ENCODE peak calls at places on chromosomes 16 and 17, in ten cellular contexts. One of them, this sample, is unnamed.

GRCh38 chr17:69501591-69502468 is 87.3 kb downstream of the MAP2K6 start:
- DNase-seq in fibroblast of villous mesenchyme: peak; percentile 83
- DNase-seq in right lobe of liver: peak; percentile 49
- DNase-seq in left ventricle myocardium superior: no peak
- DNase-seq in M059J: peak; percentile 2
- DNase-seq in SK-MEL-5: no peak
- DNase-seq in hypothalamus: peak; percentile 29
- DNase-seq in GM03348: peak; percentile 37
- DNase-seq in fibroblast of the aortic adventitia: peak; percentile 75
- DNase-seq in effector memory CD4-positive, alpha-beta T cell: no peak
- DNase-seq in this sample: no peak

GRCh38 chr16:17138801-17139200 is 332.0 kb downstream of the XYLT1 start:
- DNase-seq in fibroblast of villous mesenchyme: no peak
- DNase-seq in right lobe of liver: no peak
- DNase-seq in left ventricle myocardium superior: no peak
- DNase-seq in M059J: no peak
- DNase-seq in SK-MEL-5: no peak
- DNase-seq in hypothalamus: no peak
- DNase-seq in GM03348: peak; percentile 29
- DNase-seq in fibroblast of the aortic adventitia: peak; percentile 11
- DNase-seq in effector memory CD4-positive, alpha-beta T cell: no peak
- DNase-seq in this sample: no peak

GRCh38 chr17:61970030-61970429 is 42.2 kb upstream of the INTS2 start:
- DNase-seq in fibroblast of villous mesenchyme: no peak
- DNase-seq in right lobe of liver: no peak
- DNase-seq in left ventricle myocardium superior: no peak
- DNase-seq in M059J: no peak
- DNase-seq in SK-MEL-5: no peak
- DNase-seq in hypothalamus: no peak
- DNase-seq in GM03348: no peak
- DNase-seq in fibroblast of the aortic adventitia: no peak
- DNase-seq in effector memory CD4-positive, alpha-beta T cell: no peak
- DNase-seq in this sample: no peak

GRCh38 chr17:11944587-11944986 is 52.7 kb downstream of the ZNF18 start:
- DNase-seq in fibroblast of villous mesenchyme: peak; percentile 3
- DNase-seq in right lobe of liver: no peak
- DNase-seq in left ventricle myocardium superior: no peak
- DNase-seq in M059J: peak; percentile 47
- DNase-seq in SK-MEL-5: no peak
- DNase-seq in hypothalamus: no peak
- DNase-seq in GM03348: no peak
- DNase-seq in fibroblast of the aortic adventitia: no peak
- DNase-seq in effector memory CD4-positive, alpha-beta T cell: no peak
- DNase-seq in this sample: no peak

GRCh38 chr16:30444231-30445148 is 1.2 kb downstream of the SEPHS2 start:
- DNase-seq in fibroblast of villous mesenchyme: no peak
- DNase-seq in right lobe of liver: no peak
- DNase-seq in left ventricle myocardium superior: no peak
- DNase-seq in M059J: no peak
- DNase-seq in SK-MEL-5: no peak
- DNase-seq in hypothalamus: no peak
- DNase-seq in GM03348: no peak
- DNase-seq in fibroblast of the aortic adventitia: no peak
- DNase-seq in effector memory CD4-positive, alpha-beta T cell: no peak
- DNase-seq in this sample: no peak

GRCh38 chr16:65295527-65295926 is 173.7 kb upstream of the CDH11 start:
- DNase-seq in fibroblast of villous mesenchyme: no peak
- DNase-seq in right lobe of liver: no peak
- DNase-seq in left ventricle myocardium superior: no peak
- DNase-seq in M059J: no peak
- DNase-seq in SK-MEL-5: no peak
- DNase-seq in hypothalamus: no peak
- DNase-seq in GM03348: no peak
- DNase-seq in fibroblast of the aortic adventitia: no peak
- DNase-seq in effector memory CD4-positive, alpha-beta T cell: no peak
- DNase-seq in this sample: no peak

GRCh38 chr16:50699345-50700159 is 6.1 kb downstream of the NOD2 start:
- DNase-seq in fibroblast of villous mesenchyme: peak; percentile 34
- DNase-seq in right lobe of liver: peak; percentile 81
- DNase-seq in left ventricle myocardium superior: no peak
- DNase-seq in M059J: peak; percentile 65
- DNase-seq in SK-MEL-5: no peak
- DNase-seq in hypothalamus: no peak
- DNase-seq in GM03348: no peak
- DNase-seq in fibroblast of the aortic adventitia: no peak
- DNase-seq in effector memory CD4-positive, alpha-beta T cell: peak; percentile 33
- DNase-seq in this sample: no peak

GRCh38 chr17:45345554-45346254 is 28.9 kb upstream of the MAP3K14 start:
- DNase-seq in fibroblast of villous mesenchyme: peak; percentile 99
- DNase-seq in right lobe of liver: no peak
- DNase-seq in left ventricle myocardium superior: no peak
- DNase-seq in M059J: peak; percentile 77
- DNase-seq in SK-MEL-5: no peak
- DNase-seq in hypothalamus: no peak
- DNase-seq in GM03348: peak; percentile 78
- DNase-seq in fibroblast of the aortic adventitia: peak; percentile 97
- DNase-seq in effector memory CD4-positive, alpha-beta T cell: no peak
- DNase-seq in this sample: peak; percentile 97

GRCh38 chr17:50514936-50515702 is 6.9 kb downstream of the MYCBPAP start:
- DNase-seq in fibroblast of villous mesenchyme: peak; percentile 39
- DNase-seq in right lobe of liver: peak; percentile 92
- DNase-seq in left ventricle myocardium superior: peak; percentile 64
- DNase-seq in M059J: no peak
- DNase-seq in SK-MEL-5: no peak
- DNase-seq in hypothalamus: no peak
- DNase-seq in GM03348: peak; percentile 62
- DNase-seq in fibroblast of the aortic adventitia: peak; percentile 35
- DNase-seq in effector memory CD4-positive, alpha-beta T cell: no peak
- DNase-seq in this sample: no peak

GRCh38 chr16:80317132-80318098 is 223.4 kb upstream of the DYNLRB2 start:
- DNase-seq in fibroblast of villous mesenchyme: no peak
- DNase-seq in right lobe of liver: no peak
- DNase-seq in left ventricle myocardium superior: no peak
- DNase-seq in M059J: peak; percentile 22
- DNase-seq in SK-MEL-5: peak; percentile 50
- DNase-seq in hypothalamus: no peak
- DNase-seq in GM03348: no peak
- DNase-seq in fibroblast of the aortic adventitia: no peak
- DNase-seq in effector memory CD4-positive, alpha-beta T cell: no peak
- DNase-seq in this sample: no peak

GRCh38 chr16:81609323-81609892 is 164.8 kb downstream of the CMIP start:
- DNase-seq in fibroblast of villous mesenchyme: no peak
- DNase-seq in right lobe of liver: no peak
- DNase-seq in left ventricle myocardium superior: no peak
- DNase-seq in M059J: no peak
- DNase-seq in SK-MEL-5: no peak
- DNase-seq in hypothalamus: no peak
- DNase-seq in GM03348: no peak
- DNase-seq in fibroblast of the aortic adventitia: no peak
- DNase-seq in effector memory CD4-positive, alpha-beta T cell: no peak
- DNase-seq in this sample: no peak

GRCh38 chr17:29245401-29245800 is 1.3 kb upstream of the CRYBA1 start:
- DNase-seq in fibroblast of villous mesenchyme: no peak
- DNase-seq in right lobe of liver: no peak
- DNase-seq in left ventricle myocardium superior: no peak
- DNase-seq in M059J: no peak
- DNase-seq in SK-MEL-5: no peak
- DNase-seq in hypothalamus: no peak
- DNase-seq in GM03348: no peak
- DNase-seq in fibroblast of the aortic adventitia: no peak
- DNase-seq in effector memory CD4-positive, alpha-beta T cell: no peak
- DNase-seq in this sample: no peak

GRCh38 chr16:11198817-11199216 is 57.2 kb downstream of the SOCS1 start:
- DNase-seq in fibroblast of villous mesenchyme: no peak
- DNase-seq in right lobe of liver: no peak
- DNase-seq in left ventricle myocardium superior: no peak
- DNase-seq in M059J: no peak
- DNase-seq in SK-MEL-5: no peak
- DNase-seq in hypothalamus: no peak
- DNase-seq in GM03348: no peak
- DNase-seq in fibroblast of the aortic adventitia: no peak
- DNase-seq in effector memory CD4-positive, alpha-beta T cell: no peak
- DNase-seq in this sample: no peak